ENCODE peak calls at places on chromosomes 5 and 9, in four cellular contexts. One of them, this sample, is unnamed.
A peak's percentile ranks its signal among the peaks of the same experiment; 100 is the strongest.

GRCh38 chr9:91179237-91180138 is 182.2 kb downstream of the AUH start:
- DNase-seq in RWPE2: no peak
- DNase-seq in RWPE1: peak; percentile 50
- DNase-seq in fibroblast of lung: peak; percentile 84
- DNase-seq in this sample: no peak

GRCh38 chr5:73045623-73046022 is 74.8 kb upstream of the TMEM171 start:
- DNase-seq in RWPE2: no peak
- DNase-seq in RWPE1: no peak
- DNase-seq in fibroblast of lung: no peak
- DNase-seq in this sample: no peak

GRCh38 chr5:1974501-1975405 is 92.0 kb upstream of the IRX4 start:
- DNase-seq in RWPE2: no peak
- DNase-seq in RWPE1: no peak
- DNase-seq in fibroblast of lung: no peak
- DNase-seq in this sample: no peak

GRCh38 chr5:143442398-143442797 is 38.9 kb upstream of the NR3C1 start:
- DNase-seq in RWPE2: no peak
- DNase-seq in RWPE1: no peak
- DNase-seq in fibroblast of lung: peak; percentile 14
- DNase-seq in this sample: no peak

GRCh38 chr5:138179277-138179857 is 455 bp downstream of the KIF20A start:
- DNase-seq in RWPE2: no peak
- DNase-seq in RWPE1: peak; percentile 37
- DNase-seq in fibroblast of lung: peak; percentile 4
- DNase-seq in this sample: no peak

GRCh38 chr5:181044662-181045305 is 4.7 kb downstream of the BTNL9 start:
- DNase-seq in RWPE2: no peak
- DNase-seq in RWPE1: no peak
- DNase-seq in fibroblast of lung: no peak
- DNase-seq in this sample: no peak

GRCh38 chr5:100643473-100643872 is 108.3 kb downstream of the FAM174A start:
- DNase-seq in RWPE2: no peak
- DNase-seq in RWPE1: no peak
- DNase-seq in fibroblast of lung: peak; percentile 64
- DNase-seq in this sample: no peak

GRCh38 chr5:95818181-95819147 is 4.1 kb downstream of the GLRX start:
- DNase-seq in RWPE2: no peak
- DNase-seq in RWPE1: no peak
- DNase-seq in fibroblast of lung: no peak
- DNase-seq in this sample: no peak

GRCh38 chr5:15785636-15786035 is 285.7 kb downstream of the FBXL7 start:
- DNase-seq in RWPE2: no peak
- DNase-seq in RWPE1: no peak
- DNase-seq in fibroblast of lung: no peak
- DNase-seq in this sample: no peak

GRCh38 chr5:34591723-34592122 is 64.4 kb upstream of the RAI14 start:
- DNase-seq in RWPE2: no peak
- DNase-seq in RWPE1: no peak
- DNase-seq in fibroblast of lung: no peak
- DNase-seq in this sample: no peak

GRCh38 chr9:136943291-136944093 is 1.0 kb downstream of the FBXW5 start:
- DNase-seq in RWPE2: peak; percentile 69
- DNase-seq in RWPE1: peak; percentile 76
- DNase-seq in fibroblast of lung: peak; percentile 22
- DNase-seq in this sample: peak; percentile 94

GRCh38 chr5:90356612-90357011 is 52.9 kb downstream of the CETN3 start:
- DNase-seq in RWPE2: no peak
- DNase-seq in RWPE1: no peak
- DNase-seq in fibroblast of lung: peak; percentile 35
- DNase-seq in this sample: no peak

GRCh38 chr5:89037090-89037489 is 154.1 kb upstream of the MEF2C start:
- DNase-seq in RWPE2: peak; percentile 67
- DNase-seq in RWPE1: peak; percentile 25
- DNase-seq in fibroblast of lung: peak; percentile 69
- DNase-seq in this sample: no peak

GRCh38 chr5:93915142-93915553 is 173.7 kb upstream of the POU5F2 start:
- DNase-seq in RWPE2: no peak
- DNase-seq in RWPE1: no peak
- DNase-seq in fibroblast of lung: peak; percentile 63
- DNase-seq in this sample: no peak

GRCh38 chr5:157718529-157718928 is 12.7 kb upstream of the THG1L start:
- DNase-seq in RWPE2: no peak
- DNase-seq in RWPE1: peak; percentile 69
- DNase-seq in fibroblast of lung: peak; percentile 68
- DNase-seq in this sample: no peak

GRCh38 chr9:75197521-75197920 is 109.2 kb downstream of the OSTF1 start:
- DNase-seq in RWPE2: no peak
- DNase-seq in RWPE1: no peak
- DNase-seq in fibroblast of lung: peak; percentile 21
- DNase-seq in this sample: no peak

GRCh38 chr9:99105152-99106043 is 485 bp downstream of the TGFBR1 start:
- DNase-seq in RWPE2: peak; percentile 76
- DNase-seq in RWPE1: peak; percentile 92
- DNase-seq in fibroblast of lung: peak; percentile 82
- DNase-seq in this sample: peak; percentile 94

GRCh38 chr5:154756203-154756870 is 1.2 kb downstream of the LARP1 start:
- DNase-seq in RWPE2: no peak
- DNase-seq in RWPE1: peak; percentile 34
- DNase-seq in fibroblast of lung: no peak
- DNase-seq in this sample: no peak

GRCh38 chr9:13032585-13032984 is 246.9 kb downstream of the MPDZ start:
- DNase-seq in RWPE2: no peak
- DNase-seq in RWPE1: no peak
- DNase-seq in fibroblast of lung: no peak
- DNase-seq in this sample: no peak

GRCh38 chr5:757346-757930 is 27.1 kb downstream of the ZDHHC11B start:
- DNase-seq in RWPE2: no peak
- DNase-seq in RWPE1: no peak
- DNase-seq in fibroblast of lung: no peak
- DNase-seq in this sample: no peak

GRCh38 chr9:117616436-117616835 is 87.8 kb upstream of the TLR4 start:
- DNase-seq in RWPE2: no peak
- DNase-seq in RWPE1: no peak
- DNase-seq in fibroblast of lung: no peak
- DNase-seq in this sample: no peak

GRCh38 chr5:160162910-160163309 is 43.7 kb upstream of the PWWP2A start:
- DNase-seq in RWPE2: no peak
- DNase-seq in RWPE1: no peak
- DNase-seq in fibroblast of lung: no peak
- DNase-seq in this sample: no peak

GRCh38 chr9:37692622-37693221 is 42.0 kb downstream of the FRMPD1 start:
- DNase-seq in RWPE2: no peak
- DNase-seq in RWPE1: no peak
- DNase-seq in fibroblast of lung: no peak
- DNase-seq in this sample: no peak

GRCh38 chr5:38420691-38421395 is 135.6 kb downstream of the LIFR start:
- DNase-seq in RWPE2: no peak
- DNase-seq in RWPE1: peak; percentile 71
- DNase-seq in fibroblast of lung: peak; percentile 50
- DNase-seq in this sample: no peak

GRCh38 chr5:139377226-139377625 is 5.9 kb downstream of the SLC23A1 start:
- DNase-seq in RWPE2: peak; percentile 28
- DNase-seq in RWPE1: no peak
- DNase-seq in fibroblast of lung: no peak
- DNase-seq in this sample: peak; percentile 58

GRCh38 chr9:36818965-36819870 is 214.8 kb downstream of the PAX5 start:
- DNase-seq in RWPE2: peak; percentile 34
- DNase-seq in RWPE1: no peak
- DNase-seq in fibroblast of lung: peak; percentile 25
- DNase-seq in this sample: peak; percentile 55

GRCh38 chr5:24644757-24645156 is at the start of gene CDH10:
- DNase-seq in RWPE2: no peak
- DNase-seq in RWPE1: peak; percentile 17
- DNase-seq in fibroblast of lung: peak; percentile 77
- DNase-seq in this sample: no peak

GRCh38 chr5:147619281-147619680 is 109.4 kb upstream of the DPYSL3 start:
- DNase-seq in RWPE2: no peak
- DNase-seq in RWPE1: no peak
- DNase-seq in fibroblast of lung: peak; percentile 69
- DNase-seq in this sample: no peak

GRCh38 chr5:74648835-74649286 is 8.3 kb upstream of the ENC1 start:
- DNase-seq in RWPE2: no peak
- DNase-seq in RWPE1: peak; percentile 77
- DNase-seq in fibroblast of lung: peak; percentile 65
- DNase-seq in this sample: no peak

GRCh38 chr9:75083188-75083976 is 4.6 kb downstream of the NMRK1 start:
- DNase-seq in RWPE2: no peak
- DNase-seq in RWPE1: peak; percentile 57
- DNase-seq in fibroblast of lung: no peak
- DNase-seq in this sample: no peak

GRCh38 chr5:158819840-158820620 is 279.7 kb downstream of the EBF1 start:
- DNase-seq in RWPE2: no peak
- DNase-seq in RWPE1: peak; percentile 20
- DNase-seq in fibroblast of lung: peak; percentile 92
- DNase-seq in this sample: no peak

GRCh38 chr5:15013654-15014463 is 142.3 kb upstream of the ANKH start:
- DNase-seq in RWPE2: no peak
- DNase-seq in RWPE1: peak; percentile 58
- DNase-seq in fibroblast of lung: peak; percentile 70
- DNase-seq in this sample: no peak

GRCh38 chr5:543755-544674 is 19.8 kb upstream of the SLC9A3 start:
- DNase-seq in RWPE2: no peak
- DNase-seq in RWPE1: no peak
- DNase-seq in fibroblast of lung: no peak
- DNase-seq in this sample: peak; percentile 88

GRCh38 chr5:173496129-173496882 is 120.1 kb downstream of the BOD1 start:
- DNase-seq in RWPE2: no peak
- DNase-seq in RWPE1: no peak
- DNase-seq in fibroblast of lung: peak; percentile 16
- DNase-seq in this sample: no peak
- TF ChIP-seq CTCF in RWPE2: no peak
- TF ChIP-seq CTCF in RWPE1: no peak
- TF ChIP-seq CTCF in fibroblast of lung: no peak
- TF ChIP-seq CTCF in this sample: peak; percentile 48

GRCh38 chr5:150781706-150782614 is 3.4 kb downstream of the SMIM3 start:
- DNase-seq in RWPE2: no peak
- DNase-seq in RWPE1: no peak
- DNase-seq in fibroblast of lung: peak; percentile 99
- DNase-seq in this sample: no peak
- TF ChIP-seq CTCF in RWPE2: no peak
- TF ChIP-seq CTCF in RWPE1: no peak
- TF ChIP-seq CTCF in fibroblast of lung: no peak
- TF ChIP-seq CTCF in this sample: no peak

GRCh38 chr9:87115790-87116189 is 168.5 kb upstream of the GAS1 start:
- DNase-seq in RWPE2: no peak
- DNase-seq in RWPE1: no peak
- DNase-seq in fibroblast of lung: no peak
- DNase-seq in this sample: no peak

GRCh38 chr9:87112656-87113055 is 165.3 kb upstream of the GAS1 start:
- DNase-seq in RWPE2: no peak
- DNase-seq in RWPE1: no peak
- DNase-seq in fibroblast of lung: peak; percentile 27
- DNase-seq in this sample: no peak

GRCh38 chr9:87116492-87116891 is 169.2 kb upstream of the GAS1 start:
- DNase-seq in RWPE2: no peak
- DNase-seq in RWPE1: no peak
- DNase-seq in fibroblast of lung: no peak
- DNase-seq in this sample: no peak

GRCh38 chr9:87111010-87111409 is 163.7 kb upstream of the GAS1 start:
- DNase-seq in RWPE2: no peak
- DNase-seq in RWPE1: no peak
- DNase-seq in fibroblast of lung: no peak
- DNase-seq in this sample: no peak

DNA sequence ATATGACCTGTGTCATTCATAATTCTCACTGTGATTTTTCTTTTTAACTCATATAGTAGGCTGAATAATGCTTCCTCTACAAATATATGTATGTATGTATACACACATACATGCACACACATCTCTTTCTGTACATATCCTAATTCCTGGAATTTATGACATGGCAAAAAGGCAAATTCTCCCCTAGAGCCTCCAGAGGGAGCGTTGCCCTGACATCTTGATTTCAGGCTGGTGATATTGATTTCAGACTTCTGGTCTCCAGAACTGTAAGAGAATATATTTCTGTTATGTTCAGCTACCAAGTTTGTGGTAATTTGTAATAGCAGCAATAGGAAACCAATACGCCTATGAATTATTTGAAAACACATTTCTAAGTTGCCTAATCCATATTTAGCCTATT is 166.6 kb upstream of the GAS1 start:
- DNase-seq in RWPE2: no peak
- DNase-seq in RWPE1: no peak
- DNase-seq in fibroblast of lung: no peak
- DNase-seq in this sample: no peak
- TF ChIP-seq CTCF in RWPE2: peak; percentile 41
- TF ChIP-seq CTCF in RWPE1: no peak
- TF ChIP-seq CTCF in fibroblast of lung: no peak
- TF ChIP-seq CTCF in this sample: peak; percentile 62

DNA sequence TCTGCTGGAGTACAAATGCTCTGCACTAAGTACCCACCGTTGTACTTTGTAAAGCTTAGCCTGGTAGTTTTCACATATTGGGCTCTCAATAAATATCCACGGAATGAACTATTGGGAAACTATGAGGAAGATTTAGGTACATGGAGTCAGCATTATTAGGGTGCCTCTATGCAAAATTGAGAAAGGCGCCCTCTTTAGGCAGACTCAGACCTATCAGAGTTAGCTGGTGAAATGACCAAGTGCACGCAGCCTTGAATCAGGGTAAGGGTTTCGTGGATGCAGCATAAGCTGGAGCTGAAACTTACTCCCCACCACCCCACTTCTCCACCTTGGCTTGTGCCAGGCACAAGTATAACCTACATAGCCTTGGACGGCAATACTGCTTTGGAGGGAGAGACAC is 1178.8 kb upstream of the DMAC1 start:
- DNase-seq in RWPE2: no peak
- DNase-seq in RWPE1: no peak
- DNase-seq in fibroblast of lung: no peak
- DNase-seq in this sample: no peak
- TF ChIP-seq CTCF in RWPE2: no peak
- TF ChIP-seq CTCF in RWPE1: no peak
- TF ChIP-seq CTCF in fibroblast of lung: no peak
- TF ChIP-seq CTCF in this sample: no peak

GRCh38 chr5:33422191-33422590 is 18.6 kb upstream of the TARS1 start:
- DNase-seq in RWPE2: no peak
- DNase-seq in RWPE1: no peak
- DNase-seq in fibroblast of lung: no peak
- DNase-seq in this sample: no peak

GRCh38 chr5:33420946-33421345 is 19.8 kb upstream of the TARS1 start:
- DNase-seq in RWPE2: no peak
- DNase-seq in RWPE1: no peak
- DNase-seq in fibroblast of lung: no peak
- DNase-seq in this sample: no peak

GRCh38 chr5:33425334-33425733 is 15.4 kb upstream of the TARS1 start:
- DNase-seq in RWPE2: no peak
- DNase-seq in RWPE1: no peak
- DNase-seq in fibroblast of lung: no peak
- DNase-seq in this sample: no peak

GRCh38 chr5:33423018-33423630 is 17.6 kb upstream of the TARS1 start:
- DNase-seq in RWPE2: no peak
- DNase-seq in RWPE1: peak; percentile 28
- DNase-seq in fibroblast of lung: peak; percentile 44
- DNase-seq in this sample: no peak
- TF ChIP-seq CTCF in RWPE2: peak; percentile 91
- TF ChIP-seq CTCF in RWPE1: peak; percentile 74
- TF ChIP-seq CTCF in fibroblast of lung: no peak
- TF ChIP-seq CTCF in this sample: peak; percentile 91

This sample was measured in chondrocyte.